ENCODE peak calls at places on chromosome 22, in four cellular contexts. K is body of pancreas; N is Panc1; B is CD8-positive, alpha-beta T cell. Y is an unnamed sample.

GRCh38 chr22:48070760-48071159 is 1308.3 kb downstream of the TBC1D22A start:
- DNase-seq in B (no peak), K (no peak), N (no peak), Y (no peak)

GRCh38 chr22:30823015-30823370 is 128.3 kb downstream of the OSBP2 start:
- DNase-seq in K (no peak), B (no peak), N (no peak), Y (no peak)

GRCh38 chr22:39246217-39246616 is 1.4 kb upstream of the PDGFB start:
- DNase-seq in N (no peak), B (no peak), K (no peak), Y (no peak)

GRCh38 chr22:27554106-27554814 is 247.3 kb downstream of the MN1 start:
- DNase-seq in B (no peak), N (no peak), K (no peak), Y (no peak)

GRCh38 chr22:44862981-44863860 is 110.8 kb downstream of the ARHGAP8 start:
- DNase-seq in N (no peak), B (no peak), K (no peak), Y (no peak)

GRCh38 chr22:27210111-27210739 is 552.8 kb downstream of the MIAT start:
- DNase-seq in N (no peak), K (no peak), B (no peak), Y (no peak)

GRCh38 chr22:46366801-46367706 is 31.5 kb downstream of the TRMU start:
- DNase-seq in K (peak; percentile 5), B (no peak), N (no peak), Y (no peak)

GRCh38 chr22:46592390-46592872 is 27.8 kb upstream of the GRAMD4 start:
- DNase-seq in N (no peak), K (no peak), B (peak; percentile 58), Y (peak; percentile 46)

GRCh38 chr22:41096841-41097240 is 4.4 kb downstream of the EP300 start:
- DNase-seq in N (no peak), B (no peak), K (no peak), Y (no peak)

GRCh38 chr22:28375761-28376534 is 303.7 kb downstream of the TTC28 start:
- DNase-seq in B (no peak), N (no peak), K (no peak), Y (no peak)

GRCh38 chr22:50729391-50730012 is 8.5 kb upstream of the ACR start:
- DNase-seq in K (no peak), N (no peak), B (no peak), Y (no peak)

GRCh38 chr22:45977003-45977395 is at the start of gene WNT7B:
- DNase-seq in B (no peak), K (peak; percentile 49), N (no peak), Y (no peak)

GRCh38 chr22:44337658-44338004 is 24.9 kb upstream of the SHISAL1 start:
- DNase-seq in N (no peak), K (no peak), B (no peak), Y (no peak)

GRCh38 chr22:45154383-45154782 is 9.3 kb upstream of the NUP50 start:
- DNase-seq in B (no peak), K (no peak), N (no peak), Y (no peak)

GRCh38 chr22:46065733-46066454 is 84.4 kb upstream of the PPARA start:
- DNase-seq in B (no peak), K (no peak), N (no peak), Y (no peak)

GRCh38 chr22:49690454-49690853 is 137.2 kb downstream of the BRD1 start:
- DNase-seq in B (no peak), K (no peak), N (no peak), Y (no peak)

GRCh38 chr22:49305215-49305965 is 522.3 kb downstream of the BRD1 start:
- DNase-seq in B (peak; percentile 59), N (no peak), K (peak; percentile 76), Y (no peak)

GRCh38 chr22:41870786-41871185 is 37.9 kb downstream of the SREBF2 start:
- DNase-seq in K (no peak), B (no peak), N (no peak), Y (no peak)

GRCh38 chr22:45878051-45878764 is 98.8 kb downstream of the WNT7B start:
- DNase-seq in K (no peak), B (no peak), N (no peak), Y (no peak)

GRCh38 chr22:21594865-21595452 is 27.4 kb downstream of the UBE2L3 start:
- DNase-seq in K (no peak), N (no peak), B (no peak), Y (no peak)
- H3K36me3 ChIP-seq in K (no peaks in the 10 kb centered on the region), N (peaks cover 2% of the 10 kb centered on the region), B (peaks cover 36% of the 10 kb centered on the region), Y (peaks cover 18% of the 10 kb centered on the region)

DNA sequence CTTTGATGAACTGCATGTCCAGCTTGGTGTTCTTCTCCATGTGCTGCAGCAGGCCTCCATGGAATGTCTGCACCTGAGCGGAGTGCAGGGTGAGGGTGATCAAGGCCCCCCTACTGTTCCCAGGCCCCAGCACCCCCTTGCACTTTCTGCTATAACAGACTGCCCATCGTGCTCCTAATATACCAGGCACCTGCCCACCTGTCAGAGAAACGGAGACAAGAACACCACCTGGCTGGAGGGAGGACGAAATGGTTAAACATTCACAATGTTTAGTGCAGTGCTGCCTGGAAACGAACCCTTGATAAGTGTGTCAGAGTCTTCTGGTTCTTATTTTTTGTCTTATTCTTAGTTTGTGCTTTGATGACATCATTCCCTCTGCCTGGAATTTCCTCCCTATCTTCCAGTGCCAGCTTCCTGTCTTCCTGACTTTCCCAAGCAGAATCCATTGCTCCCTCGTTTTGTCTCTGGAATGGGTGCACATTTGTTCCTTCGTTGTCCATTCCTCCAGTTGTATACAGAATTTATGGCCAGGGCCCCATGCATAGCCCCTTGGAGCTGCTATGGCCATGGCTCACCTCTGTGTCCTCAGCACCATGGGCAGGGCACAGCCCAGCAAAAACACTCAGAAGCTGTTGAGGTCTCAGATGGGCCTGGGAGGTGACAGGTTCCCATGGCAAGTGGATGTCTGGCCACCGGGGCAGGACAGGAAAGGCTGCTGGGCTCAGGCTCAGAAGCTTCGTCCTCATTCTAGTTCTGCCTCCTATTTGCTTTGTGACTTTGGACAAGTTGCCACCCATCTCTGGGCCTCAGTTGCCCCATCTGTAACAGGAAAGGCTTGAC is 11.9 kb downstream of the BAIAP2L2 start:
- DNase-seq in K (no peak), B (no peak), N (no peak), Y (peak; percentile 27)
- H3K4me3 ChIP-seq in K (no peak overlapping the region), B (no peak overlapping the region), N (no peak overlapping the region), Y (no peak overlapping the region)

GRCh38 chr22:32990187-32990586 is 68.0 kb downstream of the SYN3 start:
- DNase-seq in B (no peak), K (no peak), N (no peak), Y (no peak)
- TF ChIP-seq CTCF in B (no peak), K (no peak), N (no peak), Y (no peak)

DNA sequence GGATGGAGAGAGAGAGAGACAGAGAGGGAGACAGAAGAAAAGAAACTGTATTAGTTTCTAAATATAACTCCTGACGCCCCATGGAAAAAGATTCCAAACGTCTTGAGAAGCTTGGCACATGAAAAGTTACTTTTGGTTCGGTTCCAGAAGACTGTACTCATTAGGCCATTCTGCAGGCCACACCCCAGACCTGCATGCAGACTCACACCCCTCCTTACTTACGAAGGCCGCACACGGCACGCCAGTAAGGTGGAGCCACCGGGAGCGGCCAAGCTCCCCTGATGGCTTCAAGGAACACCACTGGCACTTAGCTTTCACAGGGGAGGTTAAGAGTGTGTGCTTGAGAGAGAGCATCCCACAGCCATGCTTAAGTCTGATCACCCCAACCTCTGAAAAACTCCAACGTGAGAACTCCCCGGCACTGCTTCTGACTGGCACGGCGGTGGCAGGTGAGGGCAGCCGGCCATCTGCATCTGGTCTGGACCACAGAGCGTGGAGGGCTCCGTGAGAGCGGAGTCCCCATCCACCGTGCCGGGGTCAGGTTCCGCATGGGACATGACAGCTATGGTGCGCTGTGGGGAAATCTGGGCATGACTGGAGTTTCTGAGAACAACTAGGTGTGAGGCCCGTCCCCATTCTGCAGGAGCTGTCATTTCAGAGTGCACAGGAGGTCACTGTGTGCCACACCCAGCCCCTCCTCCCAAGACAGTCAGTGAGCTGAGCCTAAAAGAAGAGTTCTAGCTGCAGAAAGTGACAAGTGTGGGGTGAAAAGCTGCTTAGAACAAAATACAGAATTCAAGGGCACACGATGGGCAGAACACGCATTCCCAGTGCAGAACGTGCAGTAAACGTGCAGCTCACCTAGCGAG is 62.4 kb downstream of the MYH9 start:
- DNase-seq in K (no peak), N (no peak), B (no peak), Y (peak; percentile 66)
- H3K36me3 ChIP-seq in K (peaks cover 39% of the 10 kb centered on the region), N (peaks cover 19% of the 10 kb centered on the region), B (peaks cover 81% of the 10 kb centered on the region), Y (peaks cover 60% of the 10 kb centered on the region)

GRCh38 chr22:17258015-17258827 is 39.0 kb upstream of the ADA2 start:
- DNase-seq in K (peak; percentile 92), N (no peak), B (peak; percentile 50), Y (no peak)
- H3K4me3 ChIP-seq in K (no peak overlapping the region), N (no peak overlapping the region), B (no peak overlapping the region), Y (no peak overlapping the region)

GRCh38 chr22:24072361-24072760 is 61.3 kb downstream of the CABIN1 start:
- DNase-seq in N (no peak), K (no peak), B (no peak), Y (no peak)

GRCh38 chr22:24071686-24072085 is 60.6 kb downstream of the CABIN1 start:
- DNase-seq in N (no peak), B (no peak), K (no peak), Y (no peak)

GRCh38 chr22:24070553-24070952 is 59.4 kb downstream of the CABIN1 start:
- DNase-seq in B (no peak), N (no peak), K (no peak), Y (no peak)

GRCh38 chr22:24077416-24077815 is 66.3 kb downstream of the CABIN1 start:
- DNase-seq in K (no peak), N (no peak), B (no peak), Y (no peak)

GRCh38 chr22:24076091-24076867 is 65.2 kb downstream of the CABIN1 start:
- DNase-seq in K (no peak), N (no peak), B (no peak), Y (no peak)
- TF ChIP-seq CTCF in K (no peak), N (no peak), B (no peak), Y (no peak)

GRCh38 chr22:42891008-42891407 is 33.9 kb upstream of the ARFGAP3 start:
- DNase-seq in B (no peak), N (no peak), K (no peak), Y (no peak)
- H3K36me3 ChIP-seq in B (peaks cover 6% of the 10 kb centered on the region), N (no peaks in the 10 kb centered on the region), K (no peaks in the 10 kb centered on the region), Y (peaks cover 26% of the 10 kb centered on the region)

GRCh38 chr22:19942071-19942885 is 660 bp upstream of the TXNRD2 start:
- DNase-seq in K (peak; percentile 32), B (no peak), N (no peak), Y (no peak)

GRCh38 chr22:19941365-19942070 is at the start of the genes COMT and TXNRD2:
- DNase-seq in K (peak; percentile 75), B (peak; percentile 73), N (no peak), Y (no peak)

GRCh38 chr22:19940536-19941364 is 822 bp upstream of the COMT start:
- DNase-seq in K (no peak), N (no peak), B (no peak), Y (no peak)

GRCh38 chr22:19943665-19944026 is 2.0 kb upstream of the TXNRD2 start:
- DNase-seq in N (no peak), K (peak; percentile 34), B (no peak), Y (no peak)

GRCh38 chr22:19942886-19943664 is 1.5 kb upstream of the TXNRD2 start:
- DNase-seq in K (peak; percentile 55), B (no peak), N (no peak), Y (peak; percentile 78)
- H3K4me3 ChIP-seq in K (no peak overlapping the region), B (peak overlapping the region; percentile 99), N (peak overlapping the region; percentile 68), Y (peak overlapping the region; percentile 52)

GRCh38 chr22:38110863-38111852 is 674 bp upstream of the BAIAP2L2 start:
- DNase-seq in K (no peak), N (no peak), B (no peak), Y (no peak)
- TF ChIP-seq CTCF in K (no peak), N (no peak), B (no peak), Y (no peak)

GRCh38 chr22:24444729-24445466 is 17.5 kb downstream of the ADORA2A start:
- DNase-seq in B (no peak), K (no peak), N (no peak), Y (no peak)
- H3K36me3 ChIP-seq in B (peaks cover 35% of the 10 kb centered on the region), K (no peaks in the 10 kb centered on the region), N (no peaks in the 10 kb centered on the region), Y (no peaks in the 10 kb centered on the region)